ENCODE peak calls at places on chromosomes 16 and 17, in seven cellular contexts. One of them, this sample, is unnamed.

GRCh38 chr17:50908860-50909764 is 43.0 kb upstream of the TOB1 start:
- DNase-seq in osteocyte: no peak
- DNase-seq in NCI-H460: no peak
- DNase-seq in T-helper 9 cell: peak; percentile 60
- DNase-seq in CD8-positive, alpha-beta memory T cell: peak; percentile 76
- DNase-seq in NCI-H345: peak; percentile 75
- DNase-seq in lower leg skin: peak; percentile 94
- DNase-seq in this sample: peak; percentile 46

GRCh38 chr17:82317394-82318168 is at the start of gene CD7:
- DNase-seq in T-helper 9 cell: peak; percentile 49
- DNase-seq in osteocyte: no peak
- DNase-seq in NCI-H345: no peak
- DNase-seq in CD8-positive, alpha-beta memory T cell: peak; percentile 85
- DNase-seq in lower leg skin: no peak
- DNase-seq in NCI-H460: no peak
- DNase-seq in this sample: no peak

GRCh38 chr16:14298374-14299122 is 227.4 kb downstream of the MRTFB start:
- DNase-seq in lower leg skin: no peak
- DNase-seq in CD8-positive, alpha-beta memory T cell: no peak
- DNase-seq in NCI-H460: no peak
- DNase-seq in osteocyte: no peak
- DNase-seq in NCI-H345: no peak
- DNase-seq in T-helper 9 cell: no peak
- DNase-seq in this sample: no peak

GRCh38 chr17:38724337-38724988 is 5.7 kb upstream of the CISD3 start:
- DNase-seq in NCI-H345: peak; percentile 75
- DNase-seq in T-helper 9 cell: no peak
- DNase-seq in osteocyte: no peak
- DNase-seq in lower leg skin: no peak
- DNase-seq in CD8-positive, alpha-beta memory T cell: no peak
- DNase-seq in NCI-H460: no peak
- DNase-seq in this sample: no peak

GRCh38 chr16:29025218-29025617 is 40.4 kb downstream of the LAT start:
- DNase-seq in CD8-positive, alpha-beta memory T cell: peak; percentile 39
- DNase-seq in osteocyte: no peak
- DNase-seq in NCI-H345: no peak
- DNase-seq in T-helper 9 cell: no peak
- DNase-seq in NCI-H460: no peak
- DNase-seq in lower leg skin: no peak
- DNase-seq in this sample: no peak

GRCh38 chr17:78529871-78530670 is 47.1 kb downstream of the DNAH17 start:
- DNase-seq in osteocyte: no peak
- DNase-seq in CD8-positive, alpha-beta memory T cell: no peak
- DNase-seq in lower leg skin: no peak
- DNase-seq in NCI-H460: no peak
- DNase-seq in NCI-H345: peak; percentile 97
- DNase-seq in T-helper 9 cell: no peak
- DNase-seq in this sample: no peak

GRCh38 chr17:17186051-17186450 is 20.1 kb downstream of the PLD6 start:
- DNase-seq in lower leg skin: no peak
- DNase-seq in T-helper 9 cell: no peak
- DNase-seq in osteocyte: no peak
- DNase-seq in CD8-positive, alpha-beta memory T cell: no peak
- DNase-seq in NCI-H345: no peak
- DNase-seq in NCI-H460: no peak
- DNase-seq in this sample: no peak

GRCh38 chr17:57925361-57925990 is 29.7 kb downstream of the CUEDC1 start:
- DNase-seq in lower leg skin: no peak
- DNase-seq in NCI-H460: no peak
- DNase-seq in T-helper 9 cell: no peak
- DNase-seq in CD8-positive, alpha-beta memory T cell: no peak
- DNase-seq in NCI-H345: no peak
- DNase-seq in osteocyte: no peak
- DNase-seq in this sample: no peak

GRCh38 chr16:82091225-82091624 is 56.2 kb downstream of the HSD17B2 start:
- DNase-seq in T-helper 9 cell: no peak
- DNase-seq in NCI-H460: no peak
- DNase-seq in CD8-positive, alpha-beta memory T cell: no peak
- DNase-seq in NCI-H345: no peak
- DNase-seq in osteocyte: no peak
- DNase-seq in lower leg skin: no peak
- DNase-seq in this sample: no peak

GRCh38 chr17:80704381-80704819 is 159.8 kb downstream of the RPTOR start:
- DNase-seq in osteocyte: no peak
- DNase-seq in T-helper 9 cell: no peak
- DNase-seq in lower leg skin: no peak
- DNase-seq in CD8-positive, alpha-beta memory T cell: no peak
- DNase-seq in NCI-H345: no peak
- DNase-seq in NCI-H460: peak; percentile 14
- DNase-seq in this sample: no peak

GRCh38 chr16:794091-794842 is 5.8 kb downstream of the CHTF18 start:
- DNase-seq in NCI-H460: no peak
- DNase-seq in T-helper 9 cell: no peak
- DNase-seq in CD8-positive, alpha-beta memory T cell: no peak
- DNase-seq in osteocyte: no peak
- DNase-seq in lower leg skin: no peak
- DNase-seq in NCI-H345: no peak
- DNase-seq in this sample: no peak

GRCh38 chr17:64009571-64010402 is 10.6 kb downstream of the ICAM2 start:
- DNase-seq in T-helper 9 cell: no peak
- DNase-seq in NCI-H345: no peak
- DNase-seq in osteocyte: no peak
- DNase-seq in NCI-H460: no peak
- DNase-seq in CD8-positive, alpha-beta memory T cell: no peak
- DNase-seq in lower leg skin: peak; percentile 65
- DNase-seq in this sample: no peak

GRCh38 chr16:2968368-2968737 is 795 bp upstream of the PAQR4 start:
- DNase-seq in NCI-H345: no peak
- DNase-seq in CD8-positive, alpha-beta memory T cell: no peak
- DNase-seq in NCI-H460: no peak
- DNase-seq in lower leg skin: no peak
- DNase-seq in osteocyte: no peak
- DNase-seq in T-helper 9 cell: no peak
- DNase-seq in this sample: no peak

GRCh38 chr17:72618018-72618509 is 474.4 kb downstream of the SLC39A11 start:
- DNase-seq in NCI-H345: no peak
- DNase-seq in osteocyte: no peak
- DNase-seq in T-helper 9 cell: peak; percentile 17
- DNase-seq in lower leg skin: no peak
- DNase-seq in CD8-positive, alpha-beta memory T cell: no peak
- DNase-seq in NCI-H460: no peak
- DNase-seq in this sample: no peak

GRCh38 chr16:65904361-65904760 is 462.1 kb upstream of the CDH5 start:
- DNase-seq in NCI-H460: no peak
- DNase-seq in CD8-positive, alpha-beta memory T cell: no peak
- DNase-seq in lower leg skin: no peak
- DNase-seq in T-helper 9 cell: no peak
- DNase-seq in NCI-H345: no peak
- DNase-seq in osteocyte: no peak
- DNase-seq in this sample: no peak

GRCh38 chr17:2406271-2406902 is 5.5 kb upstream of the MNT start:
- DNase-seq in lower leg skin: peak; percentile 89
- DNase-seq in CD8-positive, alpha-beta memory T cell: no peak
- DNase-seq in osteocyte: no peak
- DNase-seq in T-helper 9 cell: no peak
- DNase-seq in NCI-H345: no peak
- DNase-seq in NCI-H460: no peak
- DNase-seq in this sample: no peak

GRCh38 chr17:17001874-17002520 is 30.1 kb upstream of the TNFRSF13B start:
- DNase-seq in NCI-H460: peak; percentile 57
- DNase-seq in CD8-positive, alpha-beta memory T cell: peak; percentile 67
- DNase-seq in osteocyte: peak; percentile 91
- DNase-seq in lower leg skin: peak; percentile 96
- DNase-seq in NCI-H345: peak; percentile 84
- DNase-seq in T-helper 9 cell: peak; percentile 74
- DNase-seq in this sample: peak; percentile 66

This sample was measured in tibial nerve.